ENCODE peak calls at places on chromosomes 4 and X, in nine cellular contexts. One of them, this sample, is unnamed.

GRCh38 chr4:40388248-40388647 is 53.1 kb downstream of the CHRNA9 start:
- DNase-seq in lung: no peak
- DNase-seq in HTR-8/SVneo: no peak
- DNase-seq in AG20443: no peak
- DNase-seq in stimulated activated CD8-positive, alpha-beta memory T cell treated with anti-CD3 and anti-CD28 coated beads, Interleukin-15, amount 100 ng/mL, for 4 hours: no peak
- DNase-seq in mucosa of descending colon: no peak
- DNase-seq in nucleus accumbens: no peak
- DNase-seq in NAMALWA: no peak
- DNase-seq in left cardiac atrium: no peak
- DNase-seq in this sample: no peak

GRCh38 chr4:37802068-37802666 is 24.3 kb upstream of the PGM2 start:
- DNase-seq in lung: peak
- DNase-seq in HTR-8/SVneo: peak
- DNase-seq in AG20443: peak
- DNase-seq in stimulated activated CD8-positive, alpha-beta memory T cell treated with anti-CD3 and anti-CD28 coated beads, Interleukin-15, amount 100 ng/mL, for 4 hours: no peak
- DNase-seq in mucosa of descending colon: peak
- DNase-seq in nucleus accumbens: peak
- DNase-seq in NAMALWA: no peak
- DNase-seq in left cardiac atrium: peak
- DNase-seq in this sample: peak

GRCh38 chrX:373641-374471 is 12.9 kb downstream of the PPP2R3B start:
- DNase-seq in lung: no peak
- DNase-seq in HTR-8/SVneo: peak
- DNase-seq in AG20443: peak
- DNase-seq in stimulated activated CD8-positive, alpha-beta memory T cell treated with anti-CD3 and anti-CD28 coated beads, Interleukin-15, amount 100 ng/mL, for 4 hours: no peak
- DNase-seq in mucosa of descending colon: no peak
- DNase-seq in nucleus accumbens: no peak
- DNase-seq in NAMALWA: no peak
- DNase-seq in left cardiac atrium: no peak
- DNase-seq in this sample: peak

GRCh38 chrX:154695913-154696312 is 42.5 kb upstream of the CTAG2 start:
- DNase-seq in lung: no peak
- DNase-seq in HTR-8/SVneo: no peak
- DNase-seq in AG20443: peak
- DNase-seq in stimulated activated CD8-positive, alpha-beta memory T cell treated with anti-CD3 and anti-CD28 coated beads, Interleukin-15, amount 100 ng/mL, for 4 hours: no peak
- DNase-seq in mucosa of descending colon: no peak
- DNase-seq in nucleus accumbens: no peak
- DNase-seq in NAMALWA: no peak
- DNase-seq in left cardiac atrium: no peak
- DNase-seq in this sample: no peak

GRCh38 chrX:133362538-133362937 is 52.8 kb downstream of the GPC4 start:
- DNase-seq in lung: no peak
- DNase-seq in HTR-8/SVneo: no peak
- DNase-seq in AG20443: no peak
- DNase-seq in stimulated activated CD8-positive, alpha-beta memory T cell treated with anti-CD3 and anti-CD28 coated beads, Interleukin-15, amount 100 ng/mL, for 4 hours: no peak
- DNase-seq in mucosa of descending colon: no peak
- DNase-seq in nucleus accumbens: no peak
- DNase-seq in NAMALWA: no peak
- DNase-seq in left cardiac atrium: no peak
- DNase-seq in this sample: no peak

GRCh38 chr4:14906805-14907204 is 95.5 kb upstream of the CPEB2 start:
- DNase-seq in lung: no peak
- DNase-seq in HTR-8/SVneo: no peak
- DNase-seq in AG20443: no peak
- DNase-seq in stimulated activated CD8-positive, alpha-beta memory T cell treated with anti-CD3 and anti-CD28 coated beads, Interleukin-15, amount 100 ng/mL, for 4 hours: no peak
- DNase-seq in mucosa of descending colon: no peak
- DNase-seq in nucleus accumbens: no peak
- DNase-seq in NAMALWA: no peak
- DNase-seq in left cardiac atrium: no peak
- DNase-seq in this sample: no peak

GRCh38 chr4:10243856-10244255 is 127.3 kb upstream of the WDR1 start:
- DNase-seq in lung: peak
- DNase-seq in HTR-8/SVneo: no peak
- DNase-seq in AG20443: no peak
- DNase-seq in stimulated activated CD8-positive, alpha-beta memory T cell treated with anti-CD3 and anti-CD28 coated beads, Interleukin-15, amount 100 ng/mL, for 4 hours: no peak
- DNase-seq in mucosa of descending colon: no peak
- DNase-seq in nucleus accumbens: no peak
- DNase-seq in NAMALWA: no peak
- DNase-seq in left cardiac atrium: no peak
- DNase-seq in this sample: no peak

GRCh38 chr4:2849267-2850140 is 5.9 kb downstream of the ADD1 start:
- DNase-seq in lung: no peak
- DNase-seq in HTR-8/SVneo: no peak
- DNase-seq in AG20443: peak
- DNase-seq in stimulated activated CD8-positive, alpha-beta memory T cell treated with anti-CD3 and anti-CD28 coated beads, Interleukin-15, amount 100 ng/mL, for 4 hours: no peak
- DNase-seq in mucosa of descending colon: no peak
- DNase-seq in nucleus accumbens: no peak
- DNase-seq in NAMALWA: no peak
- DNase-seq in left cardiac atrium: no peak
- DNase-seq in this sample: no peak

GRCh38 chr4:154332681-154333421 is 158.7 kb downstream of the DCHS2 start:
- DNase-seq in lung: no peak
- DNase-seq in HTR-8/SVneo: no peak
- DNase-seq in AG20443: no peak
- DNase-seq in stimulated activated CD8-positive, alpha-beta memory T cell treated with anti-CD3 and anti-CD28 coated beads, Interleukin-15, amount 100 ng/mL, for 4 hours: peak
- DNase-seq in mucosa of descending colon: peak
- DNase-seq in nucleus accumbens: peak
- DNase-seq in NAMALWA: no peak
- DNase-seq in left cardiac atrium: peak
- DNase-seq in this sample: peak

GRCh38 chr4:37066149-37066548 is 178.4 kb upstream of the NWD2 start:
- DNase-seq in lung: no peak
- DNase-seq in HTR-8/SVneo: no peak
- DNase-seq in AG20443: no peak
- DNase-seq in stimulated activated CD8-positive, alpha-beta memory T cell treated with anti-CD3 and anti-CD28 coated beads, Interleukin-15, amount 100 ng/mL, for 4 hours: no peak
- DNase-seq in mucosa of descending colon: no peak
- DNase-seq in nucleus accumbens: no peak
- DNase-seq in NAMALWA: no peak
- DNase-seq in left cardiac atrium: no peak
- DNase-seq in this sample: no peak